ENCODE peak calls at places on chromosomes 11 and 22, in five cellular contexts. One of them, this sample, is unnamed.

GRCh38 chr11:70582886-70583641 is 184.7 kb downstream of the CTTN start:
- DNase-seq in WERI-Rb-1: no peak
- DNase-seq in CD8-positive, alpha-beta T cell: no peak
- DNase-seq in lower lobe of right lung: peak; percentile 35
- DNase-seq in aorta: no peak
- DNase-seq in this sample: no peak

GRCh38 chr11:90895850-90896249 is 673.0 kb upstream of the CHORDC1 start:
- DNase-seq in WERI-Rb-1: no peak
- DNase-seq in CD8-positive, alpha-beta T cell: no peak
- DNase-seq in lower lobe of right lung: no peak
- DNase-seq in aorta: no peak
- DNase-seq in this sample: no peak

GRCh38 chr11:32131321-32131720 is 40.4 kb downstream of the RCN1 start:
- DNase-seq in WERI-Rb-1: no peak
- DNase-seq in CD8-positive, alpha-beta T cell: no peak
- DNase-seq in lower lobe of right lung: no peak
- DNase-seq in aorta: no peak
- DNase-seq in this sample: no peak

GRCh38 chr22:20571531-20572007 is 64.2 kb downstream of the MED15 start:
- DNase-seq in WERI-Rb-1: peak; percentile 43
- DNase-seq in CD8-positive, alpha-beta T cell: peak; percentile 81
- DNase-seq in lower lobe of right lung: no peak
- DNase-seq in aorta: no peak
- DNase-seq in this sample: peak; percentile 37

GRCh38 chr11:118892515-118892914 is 8.8 kb downstream of the CXCR5 start:
- DNase-seq in WERI-Rb-1: no peak
- DNase-seq in CD8-positive, alpha-beta T cell: peak; percentile 60
- DNase-seq in lower lobe of right lung: no peak
- DNase-seq in aorta: no peak
- DNase-seq in this sample: no peak

GRCh38 chr22:44398791-44399190 is 86.0 kb upstream of the SHISAL1 start:
- DNase-seq in WERI-Rb-1: no peak
- DNase-seq in CD8-positive, alpha-beta T cell: no peak
- DNase-seq in lower lobe of right lung: no peak
- DNase-seq in aorta: no peak
- DNase-seq in this sample: peak; percentile 7

GRCh38 chr11:112113539-112114457 is 27.1 kb downstream of the SDHD start:
- DNase-seq in WERI-Rb-1: no peak
- DNase-seq in CD8-positive, alpha-beta T cell: no peak
- DNase-seq in lower lobe of right lung: no peak
- DNase-seq in aorta: no peak
- DNase-seq in this sample: no peak

GRCh38 chr11:70530010-70530409 is 131.7 kb downstream of the CTTN start:
- DNase-seq in WERI-Rb-1: no peak
- DNase-seq in CD8-positive, alpha-beta T cell: no peak
- DNase-seq in lower lobe of right lung: no peak
- DNase-seq in aorta: peak; percentile 24
- DNase-seq in this sample: no peak

GRCh38 chr11:59473015-59473414 is at the start of gene OR4D10:
- DNase-seq in WERI-Rb-1: no peak
- DNase-seq in CD8-positive, alpha-beta T cell: no peak
- DNase-seq in lower lobe of right lung: no peak
- DNase-seq in aorta: no peak
- DNase-seq in this sample: no peak

GRCh38 chr22:23700706-23701105 is 9.9 kb downstream of the RGL4 start:
- DNase-seq in WERI-Rb-1: no peak
- DNase-seq in CD8-positive, alpha-beta T cell: no peak
- DNase-seq in lower lobe of right lung: no peak
- DNase-seq in aorta: no peak
- DNase-seq in this sample: no peak
- H3K36me3 ChIP-seq in WERI-Rb-1: peaks cover 67% of the 10 kb centered on the region
- H3K36me3 ChIP-seq in CD8-positive, alpha-beta T cell: peaks cover 25% of the 10 kb centered on the region
- H3K36me3 ChIP-seq in lower lobe of right lung: peaks cover 72% of the 10 kb centered on the region
- H3K36me3 ChIP-seq in aorta: peaks cover 6% of the 10 kb centered on the region
- H3K36me3 ChIP-seq in this sample: peaks cover 62% of the 10 kb centered on the region

DNA sequence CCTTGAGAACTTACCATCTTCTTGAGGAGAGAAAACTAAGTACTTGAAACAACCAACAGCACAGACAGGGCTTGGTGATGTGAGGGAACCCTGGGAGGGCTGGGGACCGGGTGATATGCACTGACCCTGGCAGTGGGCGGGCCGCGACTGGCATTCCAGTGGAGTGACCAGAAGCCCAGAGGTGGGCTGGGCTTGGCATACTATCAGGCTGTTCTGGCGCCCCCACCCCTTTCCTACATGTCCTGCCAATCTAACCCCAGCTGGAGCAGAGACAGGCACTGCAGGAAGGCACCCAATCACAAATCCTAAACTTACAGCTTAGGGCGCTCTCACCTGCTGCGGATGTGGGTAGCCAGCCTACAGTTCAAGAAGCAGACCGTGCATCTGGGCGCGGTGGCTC is 54.0 kb upstream of the GCAT start:
- DNase-seq in WERI-Rb-1: no peak
- DNase-seq in CD8-positive, alpha-beta T cell: no peak
- DNase-seq in lower lobe of right lung: no peak
- DNase-seq in aorta: no peak
- DNase-seq in this sample: peak; percentile 44
- H3K27ac ChIP-seq in WERI-Rb-1: no peak overlapping the region
- H3K27ac ChIP-seq in CD8-positive, alpha-beta T cell: no peak overlapping the region
- H3K27ac ChIP-seq in lower lobe of right lung: peak overlapping the region; percentile 94
- H3K27ac ChIP-seq in aorta: no peak overlapping the region
- H3K27ac ChIP-seq in this sample: peak overlapping the region; percentile 100

DNA sequence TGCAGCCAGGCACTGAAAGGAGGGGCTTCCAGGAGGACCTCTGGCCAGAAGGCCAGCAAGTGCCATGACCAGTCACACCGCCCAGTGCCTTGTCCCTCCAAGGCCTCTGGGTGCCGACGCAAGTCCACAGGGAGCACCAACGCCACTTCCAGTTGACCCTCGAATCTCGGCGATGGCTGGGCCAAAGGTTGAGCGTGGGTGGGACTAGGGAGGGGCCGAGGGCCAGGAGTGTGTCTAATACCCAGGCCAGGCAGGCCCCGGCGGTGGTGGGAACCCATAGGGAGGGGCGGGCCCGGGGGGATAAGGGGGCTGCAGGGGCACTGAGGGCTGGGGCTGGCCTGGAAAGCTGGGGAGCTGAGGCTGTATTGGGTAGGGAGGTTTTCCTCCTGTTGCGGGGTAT is 29.3 kb downstream of the CD5 start:
- DNase-seq in WERI-Rb-1: no peak
- DNase-seq in CD8-positive, alpha-beta T cell: no peak
- DNase-seq in lower lobe of right lung: no peak
- DNase-seq in aorta: no peak
- DNase-seq in this sample: no peak
- H3K36me3 ChIP-seq in WERI-Rb-1: peaks cover 29% of the 10 kb centered on the region
- H3K36me3 ChIP-seq in CD8-positive, alpha-beta T cell: peaks cover 10% of the 10 kb centered on the region
- H3K36me3 ChIP-seq in lower lobe of right lung: peaks cover 45% of the 10 kb centered on the region
- H3K36me3 ChIP-seq in aorta: no peaks in the 10 kb centered on the region
- H3K36me3 ChIP-seq in this sample: peaks cover 14% of the 10 kb centered on the region

GRCh38 chr11:65180877-65181568 is 705 bp upstream of the CAPN1 start:
- DNase-seq in WERI-Rb-1: peak; percentile 88
- DNase-seq in CD8-positive, alpha-beta T cell: peak; percentile 53
- DNase-seq in lower lobe of right lung: peak; percentile 79
- DNase-seq in aorta: peak; percentile 70
- DNase-seq in this sample: peak; percentile 60
- H3K27ac ChIP-seq in WERI-Rb-1: peak overlapping the region; percentile 92
- H3K27ac ChIP-seq in CD8-positive, alpha-beta T cell: peak overlapping the region; percentile 23
- H3K27ac ChIP-seq in lower lobe of right lung: peak overlapping the region; percentile 95
- H3K27ac ChIP-seq in aorta: no peak overlapping the region
- H3K27ac ChIP-seq in this sample: peak overlapping the region; percentile 93

GRCh38 chr11:27162237-27162636 is 121.6 kb downstream of the BBOX1 start:
- DNase-seq in WERI-Rb-1: no peak
- DNase-seq in CD8-positive, alpha-beta T cell: no peak
- DNase-seq in lower lobe of right lung: no peak
- DNase-seq in aorta: no peak
- DNase-seq in this sample: no peak

GRCh38 chr11:27161071-27161470 is 120.5 kb downstream of the BBOX1 start:
- DNase-seq in WERI-Rb-1: no peak
- DNase-seq in CD8-positive, alpha-beta T cell: no peak
- DNase-seq in lower lobe of right lung: no peak
- DNase-seq in aorta: no peak
- DNase-seq in this sample: no peak

GRCh38 chr11:27153136-27153535 is 112.5 kb downstream of the BBOX1 start:
- DNase-seq in WERI-Rb-1: no peak
- DNase-seq in CD8-positive, alpha-beta T cell: no peak
- DNase-seq in lower lobe of right lung: no peak
- DNase-seq in aorta: no peak
- DNase-seq in this sample: no peak

DNA sequence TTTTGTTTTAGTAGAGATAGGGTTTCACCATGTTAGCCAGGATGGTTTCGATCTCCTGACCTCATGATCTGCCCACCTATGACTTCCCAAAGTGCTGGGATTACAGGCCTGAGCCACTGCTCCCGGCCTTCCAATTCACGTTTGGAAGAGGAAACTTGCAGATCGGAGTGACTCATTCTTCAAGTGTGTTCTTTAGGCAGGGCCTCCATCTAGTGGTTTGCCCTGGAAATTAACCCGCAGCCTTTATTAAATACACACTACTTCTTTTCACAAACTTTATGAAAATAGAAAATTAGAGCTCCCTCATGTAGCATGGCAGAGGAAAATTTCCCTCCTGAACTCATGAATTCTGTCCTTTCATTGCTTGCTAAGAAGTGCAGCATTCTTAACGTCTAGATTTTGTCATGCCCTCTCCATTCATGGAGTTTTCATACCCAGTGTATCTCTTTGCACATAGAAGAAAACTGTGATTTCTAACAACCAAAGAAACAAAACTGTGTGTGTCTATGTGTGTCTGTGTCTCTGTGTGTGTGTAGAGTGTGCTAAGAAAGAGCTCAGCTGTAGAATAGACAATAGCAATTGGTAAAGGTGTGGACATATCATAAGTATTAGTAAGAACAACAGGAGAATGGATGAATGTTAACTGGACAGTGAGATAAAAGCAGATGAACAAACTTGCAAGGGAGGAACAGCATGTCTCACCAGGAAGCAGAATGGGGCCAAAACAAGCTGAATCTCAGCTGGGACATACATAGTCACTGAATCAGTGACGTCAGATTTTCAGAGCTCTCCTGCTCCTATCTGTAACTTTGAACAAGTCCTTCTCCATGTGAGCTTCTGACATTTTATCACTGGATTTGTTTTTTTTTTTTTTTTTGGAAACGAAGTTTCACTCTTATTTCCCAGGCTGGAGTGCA is 118.4 kb downstream of the BBOX1 start:
- DNase-seq in WERI-Rb-1: peak; percentile 44
- DNase-seq in CD8-positive, alpha-beta T cell: no peak
- DNase-seq in lower lobe of right lung: no peak
- DNase-seq in aorta: peak; percentile 52
- DNase-seq in this sample: no peak
- H3K36me3 ChIP-seq in WERI-Rb-1: no peaks in the 10 kb centered on the region
- H3K36me3 ChIP-seq in CD8-positive, alpha-beta T cell: no peaks in the 10 kb centered on the region
- H3K36me3 ChIP-seq in lower lobe of right lung: no peaks in the 10 kb centered on the region
- H3K36me3 ChIP-seq in aorta: no peaks in the 10 kb centered on the region
- H3K36me3 ChIP-seq in this sample: no peaks in the 10 kb centered on the region

DNA sequence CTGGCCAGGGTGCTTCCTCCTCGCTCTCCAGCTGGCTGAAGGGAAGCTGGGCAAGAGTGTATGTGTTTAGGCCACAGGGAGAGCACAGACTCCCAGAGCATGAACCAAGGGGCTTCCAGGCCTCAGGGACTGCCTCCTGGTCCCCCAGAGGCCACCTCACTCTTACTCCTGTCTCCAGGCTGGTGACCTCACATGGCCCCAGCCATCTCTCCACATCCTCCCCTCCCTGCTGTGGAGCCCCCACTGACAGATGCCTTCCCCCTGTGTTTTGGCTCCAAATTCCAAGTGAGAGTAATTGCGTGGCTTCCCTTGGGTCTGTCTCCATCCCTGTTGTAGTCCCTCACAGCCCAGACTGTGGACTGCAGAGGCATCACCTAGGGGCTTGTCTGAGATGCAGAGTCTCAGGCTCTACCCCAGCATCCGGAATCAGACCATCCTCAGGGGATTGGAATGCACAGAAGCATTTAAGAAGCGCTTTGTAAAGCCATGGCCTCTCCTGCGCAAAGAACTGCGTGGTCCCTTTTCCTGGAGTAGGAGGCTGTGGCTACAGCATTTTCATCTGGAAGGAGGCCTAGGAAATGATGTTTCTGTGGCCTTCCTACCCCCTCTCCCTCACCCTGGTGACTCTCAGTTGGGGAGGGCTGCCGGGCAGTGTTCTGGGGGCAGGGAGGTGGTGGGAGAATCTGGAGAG is 91.1 kb downstream of the ATXN10 start:
- DNase-seq in WERI-Rb-1: no peak
- DNase-seq in CD8-positive, alpha-beta T cell: no peak
- DNase-seq in lower lobe of right lung: no peak
- DNase-seq in aorta: no peak
- DNase-seq in this sample: no peak
- H3K27ac ChIP-seq in WERI-Rb-1: no peak overlapping the region
- H3K27ac ChIP-seq in CD8-positive, alpha-beta T cell: no peak overlapping the region
- H3K27ac ChIP-seq in lower lobe of right lung: no peak overlapping the region
- H3K27ac ChIP-seq in aorta: no peak overlapping the region
- H3K27ac ChIP-seq in this sample: no peak overlapping the region

GRCh38 chr11:46743693-46744339 is 24.8 kb downstream of the F2 start:
- DNase-seq in WERI-Rb-1: no peak
- DNase-seq in CD8-positive, alpha-beta T cell: no peak
- DNase-seq in lower lobe of right lung: no peak
- DNase-seq in aorta: no peak
- DNase-seq in this sample: no peak

GRCh38 chr11:46745995-46746394 is 27.0 kb downstream of the F2 start:
- DNase-seq in WERI-Rb-1: no peak
- DNase-seq in CD8-positive, alpha-beta T cell: no peak
- DNase-seq in lower lobe of right lung: no peak
- DNase-seq in aorta: no peak
- DNase-seq in this sample: no peak

GRCh38 chr11:46745328-46745727 is 26.3 kb downstream of the F2 start:
- DNase-seq in WERI-Rb-1: no peak
- DNase-seq in CD8-positive, alpha-beta T cell: no peak
- DNase-seq in lower lobe of right lung: no peak
- DNase-seq in aorta: no peak
- DNase-seq in this sample: no peak

GRCh38 chr11:46741600-46742484 is 22.8 kb downstream of the F2 start:
- DNase-seq in WERI-Rb-1: no peak
- DNase-seq in CD8-positive, alpha-beta T cell: no peak
- DNase-seq in lower lobe of right lung: no peak
- DNase-seq in aorta: no peak
- DNase-seq in this sample: no peak

DNA sequence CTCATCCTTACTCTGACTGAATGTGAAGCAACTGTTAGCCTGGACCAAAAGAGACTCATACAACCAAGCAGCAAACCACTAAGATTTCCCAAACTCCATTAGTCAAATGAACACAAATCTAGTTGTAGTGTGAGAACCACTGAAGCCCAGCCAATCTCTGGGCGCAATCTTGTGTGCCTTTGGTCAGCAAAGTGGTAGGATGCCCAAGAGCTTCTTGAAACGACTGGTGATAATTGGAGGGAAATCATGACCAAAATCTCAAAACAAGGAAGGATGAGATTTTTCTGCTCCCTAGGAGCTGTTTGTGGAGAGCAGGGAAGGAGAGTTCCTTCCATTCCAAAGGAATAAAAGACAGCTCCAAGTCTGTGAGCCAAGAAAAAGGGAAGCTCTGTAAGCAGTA is 24.0 kb downstream of the F2 start:
- DNase-seq in WERI-Rb-1: no peak
- DNase-seq in CD8-positive, alpha-beta T cell: no peak
- DNase-seq in lower lobe of right lung: no peak
- DNase-seq in aorta: no peak
- DNase-seq in this sample: no peak
- H3K36me3 ChIP-seq in WERI-Rb-1: peaks cover 76% of the 10 kb centered on the region
- H3K36me3 ChIP-seq in CD8-positive, alpha-beta T cell: peaks cover 32% of the 10 kb centered on the region
- H3K36me3 ChIP-seq in lower lobe of right lung: peaks cover 71% of the 10 kb centered on the region
- H3K36me3 ChIP-seq in aorta: peaks cover 8% of the 10 kb centered on the region
- H3K36me3 ChIP-seq in this sample: peaks cover 69% of the 10 kb centered on the region

This sample was measured in left ventricle myocardium inferior.